ENCODE peak calls at places on chromosomes 5 and 9, in four cellular contexts. A is HuH-7, U is naive B cell, K is left ventricle myocardium inferior. O is an unnamed sample.

GRCh38 chr5:177355868-177356168 is 1.9 kb upstream of the RGS14 start:
- DNase-seq in A (no peak), U (no peak), K (no peak), O (no peak)

GRCh38 chr9:89837911-89838310 is 233.1 kb downstream of the GADD45G start:
- DNase-seq in A (no peak), U (no peak), K (no peak), O (no peak)

GRCh38 chr9:123450096-123450495 is 94.1 kb downstream of the CRB2 start:
- DNase-seq in A (no peak), U (no peak), K (no peak), O (no peak)

GRCh38 chr9:38052147-38052546 is 16.9 kb downstream of the SHB start:
- DNase-seq in A (no peak), U (no peak), K (no peak), O (no peak)

GRCh38 chr5:30765227-30765626 is 428.3 kb upstream of the CDH6 start:
- DNase-seq in A (no peak), U (no peak), K (no peak), O (no peak)

GRCh38 chr9:92180669-92181181 is 65.5 kb upstream of the SPTLC1 start:
- DNase-seq in A (no peak), U (no peak), K (no peak), O (no peak)

GRCh38 chr5:33257807-33258491 is 182.8 kb upstream of the TARS1 start:
- DNase-seq in A (no peak), U (no peak), K (no peak), O (no peak)

GRCh38 chr5:126521130-126521529 is 73.9 kb downstream of the ALDH7A1 start:
- DNase-seq in A (no peak), U (no peak), K (no peak), O (no peak)

GRCh38 chr9:115649991-115650472 is 503.6 kb upstream of the PAPPA start:
- DNase-seq in A (no peak), U (no peak), K (peak), O (no peak)

GRCh38 chr9:3177921-3178320 is 334.0 kb upstream of the PUM3 start:
- DNase-seq in A (no peak), U (no peak), K (no peak), O (no peak)

GRCh38 chr9:108156270-108156998 is 666.9 kb upstream of the KLF4 start:
- DNase-seq in A (peak), U (no peak), K (no peak), O (no peak)

GRCh38 chr5:82594097-82594496 is 315.9 kb upstream of the RPS23 start:
- DNase-seq in A (no peak), U (no peak), K (no peak), O (no peak)

GRCh38 chr5:43694027-43694426 is 91.0 kb downstream of the NNT start:
- DNase-seq in A (no peak), U (no peak), K (no peak), O (no peak)

GRCh38 chr9:113616116-113616515 is 152.6 kb downstream of the RGS3 start:
- DNase-seq in A (no peak), U (no peak), K (no peak), O (no peak)

GRCh38 chr5:25849270-25849669 is 1189.1 kb downstream of the CDH9 start:
- DNase-seq in A (no peak), U (no peak), K (no peak), O (no peak)

GRCh38 chr5:169350759-169351240 is 49.9 kb upstream of the SLIT3 start:
- DNase-seq in A (no peak), U (no peak), K (no peak), O (no peak)

GRCh38 chr5:95715799-95716461 is 15.2 kb upstream of the RHOBTB3 start:
- DNase-seq in A (no peak), U (no peak), K (no peak), O (no peak)

GRCh38 chr5:138905541-138905940 is 30.4 kb upstream of the LRRTM2 start:
- DNase-seq in A (no peak), U (no peak), K (no peak), O (no peak)

GRCh38 chr5:143161893-143162520 is 241.5 kb downstream of the NR3C1 start:
- DNase-seq in A (no peak), U (no peak), K (no peak), O (no peak)

GRCh38 chr9:91360551-91361293 is 996 bp downstream of the AUH start:
- DNase-seq in A (no peak), U (peak), K (no peak), O (no peak)

GRCh38 chr5:74517700-74518099 is 122.8 kb downstream of the ENC1 start:
- DNase-seq in A (no peak), U (no peak), K (no peak), O (no peak)